ENCODE peak calls at places on chromosomes 16 and 17, in seven cellular contexts. J, F, P, V, Q, S and G are unnamed samples.

GRCh38 chr16:3503513-3503912 is 2.7 kb downstream of the CLUAP1 start:
- DNase-seq in J (no peak), F (no peak), P (no peak), V (no peak), Q (no peak), S (no peak), G (no peak)

GRCh38 chr16:24191876-24192402 is 64.2 kb upstream of the CACNG3 start:
- DNase-seq in J (no peak), F (no peak), P (no peak), V (no peak), Q (no peak), S (no peak), G (no peak)

GRCh38 chr17:9228408-9229159 is 207.3 kb downstream of the NTN1 start:
- DNase-seq in J (peak), F (no peak), P (no peak), V (no peak), Q (peak), S (no peak), G (no peak)

GRCh38 chr17:11330871-11331270 is 89.9 kb downstream of the SHISA6 start:
- DNase-seq in J (no peak), F (peak), P (no peak), V (no peak), Q (peak), S (no peak), G (no peak)

GRCh38 chr17:33012522-33013033 is 20.9 kb downstream of the SPACA3 start:
- DNase-seq in J (peak), F (no peak), P (no peak), V (no peak), Q (peak), S (peak), G (peak)

GRCh38 chr16:69772560-69773254 is 10.6 kb downstream of the WWP2 start:
- DNase-seq in J (no peak), F (no peak), P (no peak), V (no peak), Q (peak), S (no peak), G (no peak)

GRCh38 chr17:869567-870530 is 87.7 kb downstream of the MRM3 start:
- DNase-seq in J (peak), F (no peak), P (no peak), V (no peak), Q (peak), S (peak), G (peak)

GRCh38 chr17:30208214-30208613 is 27.3 kb downstream of the SLC6A4 start:
- DNase-seq in J (no peak), F (no peak), P (no peak), V (no peak), Q (no peak), S (no peak), G (no peak)

GRCh38 chr17:35765731-35766488 is 5.2 kb downstream of the C17orf50 start:
- DNase-seq in J (no peak), F (no peak), P (no peak), V (no peak), Q (no peak), S (no peak), G (no peak)

GRCh38 chr17:3765981-3766380 is 35.0 kb downstream of the ITGAE start:
- DNase-seq in J (no peak), F (no peak), P (no peak), V (no peak), Q (no peak), S (no peak), G (no peak)

DNA sequence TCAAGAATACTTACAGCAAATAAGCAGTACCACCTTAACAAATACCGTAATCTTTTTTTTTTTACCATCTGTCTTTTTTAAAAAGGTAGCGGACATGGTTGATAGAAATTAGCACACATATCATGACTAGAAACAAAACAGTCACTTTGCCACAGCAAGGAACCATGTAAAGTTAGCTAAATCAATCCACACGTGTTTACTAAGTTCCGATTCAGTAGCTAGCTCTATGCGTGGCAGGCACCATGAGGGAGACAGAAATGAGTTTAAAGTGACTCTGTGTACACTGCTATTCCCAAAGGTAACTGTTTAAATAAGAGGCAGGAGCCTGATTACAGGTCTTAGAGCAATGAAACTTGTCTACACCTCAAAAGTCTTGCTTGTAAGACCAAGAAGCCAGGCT is 108.6 kb downstream of the XYLT1 start:
- DNase-seq in J (no peak), F (no peak), P (no peak), V (no peak), Q (no peak), S (no peak), G (no peak)
- H3K27ac ChIP-seq in J (no peak), F (no peak), P (no peak), V (no peak), Q (no peak), S (no peak), G (no peak)

DNA sequence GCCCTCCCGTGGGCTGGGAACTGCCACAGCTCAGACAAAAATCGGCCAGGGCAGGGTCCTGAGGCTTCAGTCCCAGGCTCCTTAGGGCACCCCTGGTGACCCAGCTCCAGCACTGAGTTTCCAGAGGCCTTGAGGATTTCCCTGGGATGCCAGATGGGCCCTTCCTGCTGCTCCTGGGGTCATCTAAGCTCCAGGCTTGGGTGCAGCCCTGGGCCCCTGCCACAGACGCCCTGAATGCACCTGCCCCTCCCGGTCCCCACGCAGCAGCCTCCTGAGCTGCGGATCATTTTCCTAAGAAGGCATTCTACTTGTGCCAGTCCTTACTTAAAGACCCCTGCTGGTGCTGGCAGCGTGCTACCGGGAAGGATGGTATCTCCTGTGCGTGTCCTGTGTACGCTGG is 6.0 kb upstream of the RNPS1 start:
- DNase-seq in J (no peak), F (no peak), P (no peak), V (no peak), Q (no peak), S (no peak), G (no peak)
- H3K27ac ChIP-seq in J (peak), F (no peak), P (no peak), V (no peak), Q (no peak), S (no peak), G (no peak)

GRCh38 chr16:50274771-50275415 is 8.5 kb downstream of the ADCY7 start:
- DNase-seq in J (no peak), F (no peak), P (no peak), V (peak), Q (no peak), S (no peak), G (no peak)
- H3K27ac ChIP-seq in J (no peak), F (no peak), P (peak), V (no peak), Q (no peak), S (no peak), G (no peak)

GRCh38 chr16:1499756-1500464 is 6.8 kb downstream of the TELO2 start:
- DNase-seq in J (no peak), F (peak), P (no peak), V (peak), Q (no peak), S (no peak), G (no peak)
- H3K27ac ChIP-seq in J (no peak), F (no peak), P (no peak), V (no peak), Q (no peak), S (no peak), G (no peak)

GRCh38 chr17:28228109-28228840 is 90.7 kb upstream of the TMEM97 start:
- DNase-seq in J (no peak), F (no peak), P (no peak), V (peak), Q (peak), S (no peak), G (no peak)
- H3K27ac ChIP-seq in J (peak), F (no peak), P (peak), V (no peak), Q (no peak), S (no peak), G (peak)

DNA sequence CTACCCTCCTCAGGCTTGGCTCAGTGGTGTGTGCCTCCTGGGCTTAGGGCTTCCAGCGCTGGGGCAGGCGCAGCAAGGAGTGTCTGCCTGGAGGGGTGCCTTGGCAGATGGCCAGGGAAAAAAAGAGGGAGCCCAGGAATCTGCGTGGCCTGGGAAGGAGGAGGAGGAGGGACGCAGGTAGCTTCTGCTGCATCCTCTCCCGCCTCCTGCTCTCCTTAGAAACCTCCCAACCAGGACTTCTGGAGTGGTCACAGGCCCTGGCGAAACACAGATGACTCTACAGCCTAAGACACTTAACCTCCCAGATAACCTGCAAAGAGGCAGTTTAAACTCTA is 7.3 kb upstream of the BCAR1 start:
- DNase-seq in J (no peak), F (no peak), P (no peak), V (no peak), Q (no peak), S (no peak), G (no peak)
- H3K27ac ChIP-seq in J (peak), F (no peak), P (no peak), V (peak), Q (no peak), S (no peak), G (no peak)